ENCODE peak calls at places on chromosomes 6 and 20, in ten cellular contexts. U is RWPE2, K is MM.1S, G is fibroblast of mammary gland, D is fibroblast of pulmonary artery, M is Panc1, O is foreskin fibroblast, A is stomach, I is GM06990, W is cardiac muscle cell. N is an unnamed sample.

GRCh38 chr20:23150304-23151007 is 64.3 kb upstream of the CD93 start:
- DNase-seq in U (no peak), K (no peak), G (no peak), D (no peak), M (no peak), O (no peak), A (peak), I (no peak), W (no peak), N (no peak)

GRCh38 chr6:49333345-49334120 is 129.5 kb downstream of the MMUT start:
- DNase-seq in U (no peak), K (no peak), G (peak), D (no peak), M (no peak), O (peak), A (no peak), I (no peak), W (no peak), N (no peak)

GRCh38 chr20:17613328-17614175 is 43.7 kb downstream of the DSTN start:
- DNase-seq in U (peak), K (no peak), G (no peak), D (no peak), M (no peak), O (no peak), A (peak), I (no peak), W (no peak), N (no peak)

GRCh38 chr6:23302499-23302898 is 733.1 kb downstream of the HDGFL1 start:
- DNase-seq in U (no peak), K (no peak), G (no peak), D (no peak), M (no peak), O (no peak), A (no peak), I (no peak), W (no peak), N (no peak)

GRCh38 chr20:55205684-55206083 is 730.3 kb downstream of the DOK5 start:
- DNase-seq in U (no peak), K (no peak), G (no peak), D (no peak), M (no peak), O (no peak), A (no peak), I (no peak), W (no peak), N (no peak)

GRCh38 chr20:4045741-4046140 is 30.4 kb upstream of the RNF24 start:
- DNase-seq in U (no peak), K (no peak), G (peak), D (peak), M (no peak), O (peak), A (no peak), I (no peak), W (no peak), N (peak)

GRCh38 chr20:199996-200395 is 10.5 kb upstream of the DEFB128 start:
- DNase-seq in U (no peak), K (no peak), G (no peak), D (no peak), M (no peak), O (no peak), A (no peak), I (no peak), W (no peak), N (peak)

GRCh38 chr20:53036992-53037391 is 64.8 kb downstream of the TSHZ2 start:
- DNase-seq in U (no peak), K (no peak), G (peak), D (no peak), M (no peak), O (no peak), A (no peak), I (no peak), W (no peak), N (no peak)

GRCh38 chr6:95578106-95578410 is 723 bp downstream of the MANEA start:
- DNase-seq in U (no peak), K (peak), G (no peak), D (peak), M (no peak), O (peak), A (no peak), I (no peak), W (no peak), N (no peak)

GRCh38 chr6:167528239-167528638 is 203.4 kb downstream of the TTLL2 start:
- DNase-seq in U (no peak), K (no peak), G (no peak), D (no peak), M (no peak), O (no peak), A (no peak), I (no peak), W (no peak), N (no peak)
- TF ChIP-seq CTCF in U (no peak), K (no peak), G (no peak), D (no peak), M (no peak), O (no peak), A (no peak), I (no peak), W (no peak), N (no peak)

GRCh38 chr20:62550087-62550565 is 74.3 kb upstream of the GATA5 start:
- DNase-seq in U (no peak), K (no peak), G (no peak), D (no peak), M (no peak), O (no peak), A (no peak), I (no peak), W (peak), N (no peak)
- H3K4me3 ChIP-seq in U (no peak), K (no peak), G (no peak), D (no peak), M (peak), O (no peak), A (peak), I (no peak), W (peak), N (no peak)

GRCh38 chr6:51936536-51936935 is 150.9 kb downstream of the PKHD1 start:
- DNase-seq in U (no peak), K (no peak), G (no peak), D (no peak), M (no peak), O (no peak), A (no peak), I (no peak), W (no peak), N (no peak)

GRCh38 chr6:51930602-51931001 is 156.8 kb downstream of the PKHD1 start:
- DNase-seq in U (no peak), K (no peak), G (no peak), D (no peak), M (no peak), O (no peak), A (no peak), I (no peak), W (no peak), N (no peak)

GRCh38 chr6:51936941-51937340 is 150.5 kb downstream of the PKHD1 start:
- DNase-seq in U (no peak), K (no peak), G (no peak), D (no peak), M (no peak), O (no peak), A (no peak), I (no peak), W (no peak), N (no peak)

GRCh38 chr6:51932956-51933355 is 154.5 kb downstream of the PKHD1 start:
- DNase-seq in U (no peak), K (no peak), G (no peak), D (no peak), M (no peak), O (no peak), A (no peak), I (no peak), W (no peak), N (no peak)

GRCh38 chr6:51934098-51934497 is 153.3 kb downstream of the PKHD1 start:
- DNase-seq in U (no peak), K (peak), G (no peak), D (no peak), M (no peak), O (no peak), A (no peak), I (no peak), W (no peak), N (no peak)
- TF ChIP-seq CTCF in U (peak), K (peak), G (peak), D (no peak), M (peak), O (no peak), A (no peak), I (peak), W (no peak), N (peak)

DNA sequence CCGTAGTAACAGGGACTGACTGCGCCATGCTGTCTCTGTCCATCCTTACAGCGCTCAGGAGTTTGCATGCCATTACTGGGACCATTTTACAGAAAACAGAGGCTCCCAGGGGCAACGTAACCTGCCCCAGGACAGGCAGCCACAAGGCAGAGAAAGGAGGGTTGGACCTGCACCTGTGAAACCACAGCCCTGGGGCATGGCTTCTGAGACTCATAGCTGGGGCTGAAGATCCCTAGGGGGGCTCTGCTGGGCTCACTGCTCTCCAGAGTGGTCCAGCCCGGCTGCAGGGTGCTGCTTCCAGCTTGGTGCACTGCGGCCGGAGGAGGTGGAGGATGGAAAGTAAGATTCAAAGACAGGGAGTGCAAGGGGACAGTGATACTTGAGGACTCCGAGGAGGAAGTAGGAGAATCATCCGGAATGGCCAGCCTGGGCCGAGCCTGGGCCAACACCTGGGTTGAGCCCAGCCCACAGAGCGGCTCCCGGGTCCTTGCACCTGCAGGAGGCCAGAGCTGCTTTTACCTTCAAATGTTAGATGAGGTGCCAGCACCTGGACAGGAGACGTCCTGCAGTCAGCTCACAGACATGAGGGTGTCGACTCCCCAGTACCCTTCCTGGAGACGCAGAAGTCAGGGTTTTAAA is 183.2 kb downstream of the CDH4 start:
- DNase-seq in U (peak), K (no peak), G (no peak), D (no peak), M (no peak), O (no peak), A (no peak), I (no peak), W (no peak), N (no peak)
- H3K4me3 ChIP-seq in U (no peak), K (no peak), G (no peak), D (no peak), M (no peak), O (no peak), A (no peak), I (no peak), W (no peak), N (no peak)

GRCh38 chr6:5257400-5257799 is 3.4 kb downstream of the LYRM4 start:
- DNase-seq in U (no peak), K (no peak), G (no peak), D (no peak), M (no peak), O (no peak), A (no peak), I (no peak), W (no peak), N (no peak)

GRCh38 chr6:5261545-5262109 is 314 bp downstream of the FARS2 start:
- DNase-seq in U (no peak), K (no peak), G (no peak), D (peak), M (peak), O (no peak), A (no peak), I (no peak), W (no peak), N (no peak)

GRCh38 chr6:5259428-5259827 is 1.3 kb downstream of the LYRM4 start:
- DNase-seq in U (no peak), K (no peak), G (no peak), D (no peak), M (no peak), O (no peak), A (no peak), I (no peak), W (no peak), N (no peak)

GRCh38 chr6:5260111-5260620 is 584 bp downstream of the LYRM4 start:
- DNase-seq in U (peak), K (peak), G (peak), D (peak), M (peak), O (peak), A (peak), I (peak), W (peak), N (peak)

DNA sequence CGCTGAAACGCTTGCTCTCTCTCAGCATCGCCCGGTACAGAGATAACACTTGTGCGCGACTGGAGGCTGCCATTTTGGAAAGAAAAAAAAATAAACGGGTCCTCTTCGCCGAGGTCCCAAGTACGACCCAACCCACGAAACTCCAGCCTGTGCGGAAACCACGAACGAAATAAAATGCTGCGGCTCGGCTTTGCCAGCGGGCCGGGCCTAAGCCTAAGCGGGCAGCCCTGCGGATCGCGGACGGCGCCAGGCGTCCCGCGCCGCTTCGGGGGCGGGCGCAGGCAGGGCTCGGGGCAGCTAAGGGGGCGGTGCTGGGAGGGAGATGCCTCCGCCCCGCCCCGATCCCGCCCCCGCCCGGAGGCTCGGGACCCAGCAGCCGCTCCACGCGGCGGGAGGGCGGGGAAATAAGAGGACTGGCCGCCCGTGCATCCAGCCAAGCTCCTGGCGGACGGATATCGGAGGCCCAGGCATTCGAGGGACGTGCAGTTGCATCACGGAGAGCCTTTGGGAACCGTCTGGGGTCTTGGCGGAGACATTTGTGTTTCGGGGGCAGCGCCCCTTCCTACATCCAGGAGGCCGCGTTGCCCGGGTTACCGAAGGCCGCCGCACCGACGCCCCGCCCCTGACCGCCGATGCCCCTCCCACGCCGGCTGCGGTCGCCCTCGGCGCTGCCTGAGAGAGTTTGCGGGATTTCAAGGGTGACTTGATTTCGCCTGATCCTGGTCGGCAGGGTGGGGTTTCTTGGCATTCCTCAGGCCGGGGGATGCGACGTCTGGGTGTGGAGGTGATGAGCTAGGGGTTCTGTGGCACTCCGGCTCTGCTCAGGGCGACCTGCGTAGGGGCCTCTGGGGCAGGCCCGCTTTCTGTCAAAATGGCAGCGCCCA is at the start of the genes FARS2 and LYRM4:
- DNase-seq in U (peak), K (peak), G (peak), D (peak), M (peak), O (peak), A (peak), I (peak), W (peak), N (peak)
- TF ChIP-seq CTCF in U (no peak), K (peak), G (peak), D (no peak), M (peak), O (peak), A (no peak), I (no peak), W (no peak), N (no peak)

GRCh38 chr6:139124887-139125672 is 9.8 kb upstream of the HECA start:
- DNase-seq in U (no peak), K (peak), G (peak), D (peak), M (no peak), O (peak), A (peak), I (peak), W (peak), N (peak)

GRCh38 chr6:139129284-139129683 is 5.6 kb upstream of the HECA start:
- DNase-seq in U (no peak), K (no peak), G (peak), D (peak), M (no peak), O (no peak), A (no peak), I (no peak), W (no peak), N (peak)

GRCh38 chr6:139131736-139132285 is 3.1 kb upstream of the HECA start:
- DNase-seq in U (no peak), K (no peak), G (no peak), D (no peak), M (no peak), O (no peak), A (no peak), I (no peak), W (no peak), N (no peak)

DNA sequence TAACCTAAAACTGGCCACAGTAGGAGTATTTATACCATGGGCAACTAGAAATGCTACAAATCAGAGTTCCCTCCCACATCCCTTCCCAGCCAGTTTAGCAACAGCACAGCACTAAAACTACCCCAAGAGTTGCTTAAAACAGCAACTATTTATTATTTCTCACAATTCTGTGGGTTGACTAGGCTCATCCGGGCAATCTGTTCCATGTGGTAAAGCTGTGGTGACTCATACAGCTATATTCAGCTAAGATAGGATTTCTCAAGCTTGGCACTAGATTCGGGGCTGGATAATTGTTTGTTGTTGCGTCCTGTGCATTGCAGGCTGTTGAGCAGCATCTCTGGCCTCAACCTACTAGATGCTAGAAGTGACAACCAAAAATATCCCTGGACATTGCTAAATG is 8.6 kb upstream of the HECA start:
- DNase-seq in U (no peak), K (no peak), G (peak), D (peak), M (no peak), O (peak), A (no peak), I (no peak), W (no peak), N (peak)
- H3K4me3 ChIP-seq in U (no peak), K (no peak), G (no peak), D (no peak), M (no peak), O (no peak), A (no peak), I (no peak), W (no peak), N (no peak)